ENCODE peak calls at places on chromosomes 5 and 9, in ten cellular contexts. One of them, this sample, is unnamed.

GRCh38 chr9:137605146-137606004 is at the start of gene ARRDC1:
- DNase-seq in cardiac muscle cell: peak
- DNase-seq in sigmoid colon: peak
- DNase-seq in fibroblast of the aortic adventitia: peak
- DNase-seq in brain microvascular endothelial cell: peak
- DNase-seq in gastrocnemius medialis: peak
- DNase-seq in uterus: peak
- DNase-seq in ovary: peak
- DNase-seq in heart left ventricle: peak
- DNase-seq in mesendoderm: peak
- DNase-seq in this sample: peak

GRCh38 chr5:57538341-57538955 is 55.8 kb upstream of the ACTBL2 start:
- DNase-seq in cardiac muscle cell: peak
- DNase-seq in sigmoid colon: no peak
- DNase-seq in fibroblast of the aortic adventitia: peak
- DNase-seq in brain microvascular endothelial cell: peak
- DNase-seq in gastrocnemius medialis: no peak
- DNase-seq in uterus: no peak
- DNase-seq in ovary: no peak
- DNase-seq in heart left ventricle: no peak
- DNase-seq in mesendoderm: no peak
- DNase-seq in this sample: peak

GRCh38 chr9:100492952-100493351 is 20.0 kb downstream of the TMEFF1 start:
- DNase-seq in cardiac muscle cell: peak
- DNase-seq in sigmoid colon: no peak
- DNase-seq in fibroblast of the aortic adventitia: peak
- DNase-seq in brain microvascular endothelial cell: no peak
- DNase-seq in gastrocnemius medialis: no peak
- DNase-seq in uterus: no peak
- DNase-seq in ovary: no peak
- DNase-seq in heart left ventricle: no peak
- DNase-seq in mesendoderm: no peak
- DNase-seq in this sample: peak

GRCh38 chr5:90675222-90675621 is 116.6 kb downstream of the ADGRV1 start:
- DNase-seq in cardiac muscle cell: no peak
- DNase-seq in sigmoid colon: no peak
- DNase-seq in fibroblast of the aortic adventitia: no peak
- DNase-seq in brain microvascular endothelial cell: no peak
- DNase-seq in gastrocnemius medialis: no peak
- DNase-seq in uterus: no peak
- DNase-seq in ovary: no peak
- DNase-seq in heart left ventricle: no peak
- DNase-seq in mesendoderm: peak
- DNase-seq in this sample: no peak

GRCh38 chr5:101364469-101364868 is 461.4 kb upstream of the ST8SIA4 start:
- DNase-seq in cardiac muscle cell: no peak
- DNase-seq in sigmoid colon: no peak
- DNase-seq in fibroblast of the aortic adventitia: no peak
- DNase-seq in brain microvascular endothelial cell: no peak
- DNase-seq in gastrocnemius medialis: peak
- DNase-seq in uterus: no peak
- DNase-seq in ovary: no peak
- DNase-seq in heart left ventricle: no peak
- DNase-seq in mesendoderm: no peak
- DNase-seq in this sample: peak

GRCh38 chr5:175893466-175893865 is 22.1 kb downstream of the CPLX2 start:
- DNase-seq in cardiac muscle cell: no peak
- DNase-seq in sigmoid colon: peak
- DNase-seq in fibroblast of the aortic adventitia: no peak
- DNase-seq in brain microvascular endothelial cell: no peak
- DNase-seq in gastrocnemius medialis: no peak
- DNase-seq in uterus: no peak
- DNase-seq in ovary: no peak
- DNase-seq in heart left ventricle: peak
- DNase-seq in mesendoderm: no peak
- DNase-seq in this sample: no peak

GRCh38 chr5:124736111-124736813 is 10.2 kb downstream of the ZNF608 start:
- DNase-seq in cardiac muscle cell: peak
- DNase-seq in sigmoid colon: no peak
- DNase-seq in fibroblast of the aortic adventitia: peak
- DNase-seq in brain microvascular endothelial cell: peak
- DNase-seq in gastrocnemius medialis: no peak
- DNase-seq in uterus: no peak
- DNase-seq in ovary: no peak
- DNase-seq in heart left ventricle: no peak
- DNase-seq in mesendoderm: no peak
- DNase-seq in this sample: peak

GRCh38 chr9:20630241-20630943 is 8.1 kb upstream of the MLLT3 start:
- DNase-seq in cardiac muscle cell: no peak
- DNase-seq in sigmoid colon: no peak
- DNase-seq in fibroblast of the aortic adventitia: peak
- DNase-seq in brain microvascular endothelial cell: no peak
- DNase-seq in gastrocnemius medialis: no peak
- DNase-seq in uterus: no peak
- DNase-seq in ovary: no peak
- DNase-seq in heart left ventricle: no peak
- DNase-seq in mesendoderm: no peak
- DNase-seq in this sample: peak

GRCh38 chr9:137128158-137129088 is 10.5 kb upstream of the GRIN1 start:
- DNase-seq in cardiac muscle cell: no peak
- DNase-seq in sigmoid colon: no peak
- DNase-seq in fibroblast of the aortic adventitia: no peak
- DNase-seq in brain microvascular endothelial cell: no peak
- DNase-seq in gastrocnemius medialis: no peak
- DNase-seq in uterus: no peak
- DNase-seq in ovary: no peak
- DNase-seq in heart left ventricle: no peak
- DNase-seq in mesendoderm: no peak
- DNase-seq in this sample: no peak

DNA sequence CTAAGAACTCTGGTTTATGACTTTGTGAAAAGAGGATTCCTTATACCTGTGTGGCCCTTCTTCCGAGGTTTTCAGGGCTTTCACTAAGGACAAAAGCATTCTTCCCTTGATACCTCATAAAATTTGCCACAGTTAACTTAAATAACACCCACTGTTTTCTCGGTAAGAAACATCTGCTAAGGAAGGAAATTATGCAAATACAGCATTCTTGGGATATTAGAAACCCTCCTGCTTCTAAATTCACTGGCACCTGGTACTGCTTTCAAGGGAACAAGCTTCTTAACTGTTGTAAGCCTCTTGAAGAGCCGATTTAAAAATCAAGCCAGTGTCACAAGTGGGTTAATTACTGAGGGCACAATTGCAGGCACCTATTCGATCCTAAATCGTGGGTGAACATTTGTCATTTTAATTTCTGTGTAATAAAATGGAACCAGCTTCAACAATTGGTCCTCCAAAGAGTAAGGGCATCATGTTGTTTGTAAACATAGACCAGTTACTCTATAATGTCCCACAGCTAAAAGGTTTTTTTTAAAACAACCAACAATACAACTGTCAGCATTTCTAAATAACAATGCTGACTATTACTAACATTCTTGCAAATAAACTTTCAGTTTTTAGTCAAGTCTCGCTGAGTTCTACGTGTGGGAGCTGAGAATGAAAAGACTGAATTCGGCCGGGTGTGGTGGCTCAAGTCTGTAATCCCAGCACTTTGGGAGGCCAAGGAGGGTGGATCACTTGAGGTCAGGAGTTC is 26.6 kb downstream of the AK3 start:
- DNase-seq in cardiac muscle cell: no peak
- DNase-seq in sigmoid colon: no peak
- DNase-seq in fibroblast of the aortic adventitia: no peak
- DNase-seq in brain microvascular endothelial cell: no peak
- DNase-seq in gastrocnemius medialis: no peak
- DNase-seq in uterus: no peak
- DNase-seq in ovary: no peak
- DNase-seq in heart left ventricle: no peak
- DNase-seq in mesendoderm: no peak
- DNase-seq in this sample: no peak
- H3K4me3 ChIP-seq in cardiac muscle cell: no peak
- H3K4me3 ChIP-seq in sigmoid colon: no peak
- H3K4me3 ChIP-seq in fibroblast of the aortic adventitia: no peak
- H3K4me3 ChIP-seq in brain microvascular endothelial cell: no peak
- H3K4me3 ChIP-seq in gastrocnemius medialis: no peak
- H3K4me3 ChIP-seq in uterus: no peak
- H3K4me3 ChIP-seq in ovary: no peak
- H3K4me3 ChIP-seq in heart left ventricle: no peak
- H3K4me3 ChIP-seq in mesendoderm: no peak
- H3K4me3 ChIP-seq in this sample: no peak

DNA sequence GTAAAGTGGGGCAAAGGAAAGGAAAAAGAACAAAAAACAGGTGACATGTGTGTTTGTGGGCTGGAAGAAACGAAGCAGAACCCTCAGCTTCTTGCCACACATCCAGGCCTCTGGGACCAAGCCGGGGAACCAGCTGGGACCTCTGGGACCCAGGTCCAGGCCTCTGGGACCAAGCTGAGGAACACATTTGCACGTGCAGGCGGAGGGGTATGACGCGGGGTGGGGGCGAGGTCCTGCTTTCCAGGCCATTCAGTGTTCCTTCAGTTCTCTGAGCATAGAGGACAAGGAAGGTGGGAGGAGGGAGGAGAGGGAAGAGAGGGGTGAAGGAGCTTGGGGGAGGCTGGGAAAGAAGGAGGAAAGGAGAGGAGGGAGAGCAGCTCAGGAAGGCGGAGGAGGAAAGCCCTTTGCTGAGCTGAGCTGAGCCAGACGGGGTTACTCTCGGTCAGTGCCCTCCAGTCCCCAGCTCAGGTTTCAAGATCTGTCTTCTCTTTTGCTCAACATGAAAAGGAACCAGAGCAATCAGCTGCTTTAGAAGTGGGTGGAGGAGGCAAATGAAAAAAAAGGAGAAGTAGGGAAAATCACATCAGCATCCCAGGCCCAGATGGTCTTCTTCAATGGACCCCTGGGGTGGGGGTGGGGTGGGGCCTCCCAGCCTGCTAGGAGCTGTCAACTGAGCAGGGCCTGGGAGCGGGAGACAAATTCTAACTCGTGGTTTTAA is 59.1 kb downstream of the ABCA1 start:
- DNase-seq in cardiac muscle cell: peak
- DNase-seq in sigmoid colon: peak
- DNase-seq in fibroblast of the aortic adventitia: peak
- DNase-seq in brain microvascular endothelial cell: peak
- DNase-seq in gastrocnemius medialis: peak
- DNase-seq in uterus: peak
- DNase-seq in ovary: peak
- DNase-seq in heart left ventricle: peak
- DNase-seq in mesendoderm: peak
- DNase-seq in this sample: peak
- H3K4me3 ChIP-seq in cardiac muscle cell: no peak
- H3K4me3 ChIP-seq in sigmoid colon: no peak
- H3K4me3 ChIP-seq in fibroblast of the aortic adventitia: no peak
- H3K4me3 ChIP-seq in brain microvascular endothelial cell: no peak
- H3K4me3 ChIP-seq in gastrocnemius medialis: no peak
- H3K4me3 ChIP-seq in uterus: no peak
- H3K4me3 ChIP-seq in ovary: no peak
- H3K4me3 ChIP-seq in heart left ventricle: no peak
- H3K4me3 ChIP-seq in mesendoderm: no peak
- H3K4me3 ChIP-seq in this sample: no peak

DNA sequence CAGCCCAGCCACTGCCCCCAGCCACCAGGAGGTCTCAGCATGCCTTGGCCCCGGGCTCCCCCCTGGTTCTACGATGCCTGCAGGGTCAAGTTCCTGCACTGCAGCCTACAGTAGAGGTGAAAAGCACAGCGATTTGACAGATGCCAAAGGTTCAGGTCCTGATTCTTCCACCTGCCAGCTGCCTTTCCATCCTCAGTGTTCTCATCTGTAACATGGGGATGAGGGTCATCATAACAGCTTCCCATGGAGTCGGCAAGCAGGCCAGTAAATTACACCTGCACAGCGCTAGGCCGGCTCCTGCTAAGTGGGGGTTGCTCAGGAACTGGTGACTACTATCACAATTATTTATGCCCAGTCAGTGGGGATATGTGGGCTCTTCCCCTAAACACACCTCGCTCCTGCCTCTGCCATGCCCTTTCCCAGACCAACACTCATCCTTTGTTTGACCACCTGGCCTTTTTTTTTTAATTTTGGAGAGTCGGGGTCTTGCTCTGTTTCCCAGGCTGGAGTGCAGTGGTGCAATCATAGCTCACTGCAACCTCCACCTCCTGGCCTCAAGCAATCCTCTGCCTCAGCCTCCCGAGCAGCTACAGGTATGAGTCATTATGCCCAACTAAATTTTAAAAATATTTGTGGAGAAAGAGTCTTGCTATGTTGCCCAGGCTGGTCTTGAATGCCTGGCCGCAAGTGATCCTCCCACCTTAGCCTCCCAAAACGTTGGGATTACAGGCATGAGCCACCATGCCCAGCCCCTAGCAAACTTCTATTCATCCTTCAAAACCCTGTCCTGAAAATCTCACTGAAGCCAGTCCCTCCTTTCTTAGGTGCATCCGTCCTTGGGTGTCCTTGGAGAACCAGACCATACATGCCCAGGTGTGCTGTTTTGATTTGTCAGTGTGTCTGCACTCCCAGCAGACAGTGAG is 6.4 kb downstream of the ENG start:
- DNase-seq in cardiac muscle cell: no peak
- DNase-seq in sigmoid colon: no peak
- DNase-seq in fibroblast of the aortic adventitia: no peak
- DNase-seq in brain microvascular endothelial cell: no peak
- DNase-seq in gastrocnemius medialis: no peak
- DNase-seq in uterus: no peak
- DNase-seq in ovary: no peak
- DNase-seq in heart left ventricle: no peak
- DNase-seq in mesendoderm: no peak
- DNase-seq in this sample: no peak
- H3K4me3 ChIP-seq in cardiac muscle cell: no peak
- H3K4me3 ChIP-seq in sigmoid colon: no peak
- H3K4me3 ChIP-seq in fibroblast of the aortic adventitia: no peak
- H3K4me3 ChIP-seq in brain microvascular endothelial cell: no peak
- H3K4me3 ChIP-seq in gastrocnemius medialis: peak
- H3K4me3 ChIP-seq in uterus: no peak
- H3K4me3 ChIP-seq in ovary: no peak
- H3K4me3 ChIP-seq in heart left ventricle: peak
- H3K4me3 ChIP-seq in mesendoderm: no peak
- H3K4me3 ChIP-seq in this sample: no peak

GRCh38 chr9:519579-519978 is 304.9 kb downstream of the DOCK8 start:
- DNase-seq in cardiac muscle cell: no peak
- DNase-seq in sigmoid colon: no peak
- DNase-seq in fibroblast of the aortic adventitia: no peak
- DNase-seq in brain microvascular endothelial cell: no peak
- DNase-seq in gastrocnemius medialis: no peak
- DNase-seq in uterus: no peak
- DNase-seq in ovary: no peak
- DNase-seq in heart left ventricle: no peak
- DNase-seq in mesendoderm: no peak
- DNase-seq in this sample: no peak
- H3K4me3 ChIP-seq in cardiac muscle cell: no peak
- H3K4me3 ChIP-seq in sigmoid colon: no peak
- H3K4me3 ChIP-seq in fibroblast of the aortic adventitia: no peak
- H3K4me3 ChIP-seq in brain microvascular endothelial cell: no peak
- H3K4me3 ChIP-seq in gastrocnemius medialis: no peak
- H3K4me3 ChIP-seq in uterus: no peak
- H3K4me3 ChIP-seq in ovary: no peak
- H3K4me3 ChIP-seq in heart left ventricle: no peak
- H3K4me3 ChIP-seq in mesendoderm: no peak
- H3K4me3 ChIP-seq in this sample: no peak